ENCODE peak calls at places on chromosome 9, in seven cellular contexts. W is activated naive CD4-positive, alpha-beta T cell; V is NCI-H510A treated with DMSO at 0.1 percent for 48 hours; J is islet precursor cell; X is left kidney; C is iPS DF 6.9; Y is GM12865. Z is an unnamed sample.

GRCh38 chr9:102479191-102479590 is 515.9 kb upstream of the CYLC2 start:
- DNase-seq in W (no peak), Y (no peak), V (no peak), X (no peak), C (no peak), J (no peak), Z (no peak)

GRCh38 chr9:109017061-109017460 is 3.8 kb upstream of the CTNNAL1 start:
- DNase-seq in C (no peak), W (no peak), Y (no peak), X (no peak), V (no peak), J (no peak), Z (no peak)

GRCh38 chr9:93033541-93033940 is 25.0 kb upstream of the SUSD3 start:
- DNase-seq in W (no peak), Y (no peak), V (no peak), J (no peak), C (no peak), X (peak; percentile 47), Z (no peak)

GRCh38 chr9:130903194-130904069 is 6.8 kb upstream of the QRFP start:
- DNase-seq in V (no peak), X (no peak), J (no peak), C (no peak), W (no peak), Y (no peak), Z (no peak)

GRCh38 chr9:123111427-123111826 is 78.0 kb downstream of the GPR21 start:
- DNase-seq in J (no peak), V (peak; percentile 75), Y (no peak), X (peak; percentile 35), C (no peak), W (no peak), Z (no peak)

GRCh38 chr9:84394036-84394435 is 53.5 kb upstream of the SLC28A3 start:
- DNase-seq in X (no peak), J (no peak), V (no peak), Y (no peak), C (no peak), W (no peak), Z (no peak)

GRCh38 chr9:6567140-6567591 is 78.4 kb downstream of the GLDC start:
- DNase-seq in V (no peak), X (no peak), J (peak; percentile 73), W (no peak), Y (no peak), C (no peak), Z (no peak)

GRCh38 chr9:131274674-131275331 is 1.5 kb downstream of the FAM78A start:
- DNase-seq in C (no peak), J (no peak), W (no peak), Y (peak; percentile 60), V (no peak), X (no peak), Z (no peak)

GRCh38 chr9:4081549-4081895 is 218.3 kb downstream of the GLIS3 start:
- DNase-seq in V (no peak), X (no peak), W (no peak), C (no peak), Y (no peak), J (no peak), Z (no peak)

GRCh38 chr9:108565651-108566378 is 290.0 kb downstream of the ACTL7B start:
- DNase-seq in X (peak; percentile 95), J (peak; percentile 70), Y (peak; percentile 74), V (peak; percentile 80), C (peak; percentile 64), W (no peak), Z (peak; percentile 78)

GRCh38 chr9:120442280-120442597 is 137.7 kb downstream of the CDK5RAP2 start:
- DNase-seq in Y (no peak), V (no peak), X (no peak), C (no peak), J (no peak), W (no peak), Z (no peak)